ENCODE peak calls at places on chromosomes 16 and 17, in four cellular contexts. I is K562, K is HL-60, T is GM12878. D is an unnamed sample.

GRCh38 chr16:81688182-81688581 is 90.9 kb upstream of the PLCG2 start:
- DNase-seq in I (no peak), K (no peak), T (no peak), D (no peak)

GRCh38 chr16:48452991-48453760 is 68.0 kb upstream of the SIAH1 start:
- DNase-seq in I (no peak), K (no peak), T (no peak), D (no peak)

GRCh38 chr17:55962931-55963378 is 190.3 kb upstream of the ANKFN1 start:
- DNase-seq in I (no peak), K (peak; percentile 23), T (no peak), D (no peak)

GRCh38 chr16:66830422-66831404 is at the start of gene NAE1:
- DNase-seq in I (peak; percentile 95), K (peak; percentile 82), T (peak; percentile 57), D (peak; percentile 93)

GRCh38 chr17:7046127-7046724 is 2.3 kb upstream of the SLC16A11 start:
- DNase-seq in I (no peak), K (no peak), T (no peak), D (no peak)

GRCh38 chr16:26521626-26522025 is 545.1 kb upstream of the C16orf82 start:
- DNase-seq in I (no peak), K (no peak), T (no peak), D (no peak)

GRCh38 chr16:71479420-71479819 is 9.7 kb downstream of the ZNF19 start:
- DNase-seq in I (peak; percentile 16), K (no peak), T (no peak), D (no peak)

GRCh38 chr16:53504161-53504663 is 1.2 kb upstream of the AKTIP start:
- DNase-seq in I (no peak), K (peak; percentile 34), T (no peak), D (no peak)

GRCh38 chr17:77649717-77650211 is 308.7 kb upstream of the TNRC6C start:
- DNase-seq in I (peak; percentile 43), K (no peak), T (no peak), D (no peak)

GRCh38 chr16:8631818-8632217 is 10.3 kb downstream of the METTL22 start:
- DNase-seq in I (no peak), K (no peak), T (no peak), D (no peak)

GRCh38 chr16:2232094-2232990 is 3.9 kb upstream of the DNASE1L2 start:
- DNase-seq in I (no peak), K (no peak), T (no peak), D (no peak)

GRCh38 chr16:75789237-75789636 is 62.9 kb upstream of the CPHXL start:
- DNase-seq in I (peak; percentile 39), K (peak; percentile 7), T (no peak), D (peak; percentile 30)

GRCh38 chr17:65990593-65990992 is 201.3 kb downstream of the CEP112 start:
- DNase-seq in I (no peak), K (no peak), T (no peak), D (no peak)

GRCh38 chr17:72619976-72620650 is 472.4 kb downstream of the SLC39A11 start:
- DNase-seq in I (no peak), K (no peak), T (no peak), D (no peak)
- TF ChIP-seq SPI1 in I (no peak), K (no peak), T (no peak), D (no peak)

DNA sequence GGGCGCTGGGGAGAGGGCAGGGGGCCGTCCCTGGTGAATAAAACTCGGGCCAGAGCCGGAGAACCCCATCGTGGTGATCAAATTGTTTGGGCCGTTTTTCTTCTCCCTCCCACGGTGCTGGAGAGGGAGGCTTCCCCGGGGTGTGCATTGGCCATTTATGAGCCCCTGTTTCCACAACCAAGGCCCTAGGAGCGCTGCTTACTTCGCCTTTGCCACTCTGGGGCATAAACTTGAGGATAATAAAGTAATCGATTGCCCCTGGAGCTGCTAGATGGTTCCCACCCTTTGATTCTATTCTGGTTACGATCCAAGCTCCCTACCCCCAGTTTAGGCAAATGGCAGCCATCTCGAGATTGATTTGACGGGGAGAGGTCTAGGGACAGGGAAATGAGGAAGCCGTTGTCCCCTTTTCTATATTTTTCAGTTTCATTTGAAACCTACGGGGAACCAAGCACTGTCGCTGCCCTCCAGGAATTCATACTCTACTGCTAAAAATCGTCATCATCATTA is 669 bp downstream of the CCP110 start:
- DNase-seq in I (no peak), K (peak; percentile 33), T (no peak), D (no peak)
- TF ChIP-seq SPI1 in I (peak; percentile 69), K (peak; percentile 69), T (peak; percentile 15), D (peak; percentile 57)

GRCh38 chr17:16406742-16407674 is 8.4 kb upstream of the TRPV2 start:
- DNase-seq in I (peak; percentile 26), K (no peak), T (peak; percentile 43), D (peak; percentile 50)
- TF ChIP-seq SPI1 in I (no peak), K (no peak), T (no peak), D (no peak)

GRCh38 chr17:5912927-5913565 is 157.1 kb upstream of the WSCD1 start:
- DNase-seq in I (no peak), K (no peak), T (no peak), D (no peak)
- TF ChIP-seq SPI1 in I (no peak), K (no peak), T (no peak), D (no peak)

GRCh38 chr17:42051013-42051400 is 606 bp upstream of the C17orf113 start:
- DNase-seq in I (no peak), K (no peak), T (no peak), D (no peak)

GRCh38 chr17:42051645-42052044 is 1.2 kb upstream of the C17orf113 start:
- DNase-seq in I (no peak), K (no peak), T (no peak), D (no peak)

GRCh38 chr17:42052478-42052877 is 2.1 kb upstream of the C17orf113 start:
- DNase-seq in I (no peak), K (no peak), T (no peak), D (no peak)

GRCh38 chr17:42049834-42050359 is 504 bp downstream of the C17orf113 start:
- DNase-seq in I (no peak), K (no peak), T (no peak), D (no peak)

DNA sequence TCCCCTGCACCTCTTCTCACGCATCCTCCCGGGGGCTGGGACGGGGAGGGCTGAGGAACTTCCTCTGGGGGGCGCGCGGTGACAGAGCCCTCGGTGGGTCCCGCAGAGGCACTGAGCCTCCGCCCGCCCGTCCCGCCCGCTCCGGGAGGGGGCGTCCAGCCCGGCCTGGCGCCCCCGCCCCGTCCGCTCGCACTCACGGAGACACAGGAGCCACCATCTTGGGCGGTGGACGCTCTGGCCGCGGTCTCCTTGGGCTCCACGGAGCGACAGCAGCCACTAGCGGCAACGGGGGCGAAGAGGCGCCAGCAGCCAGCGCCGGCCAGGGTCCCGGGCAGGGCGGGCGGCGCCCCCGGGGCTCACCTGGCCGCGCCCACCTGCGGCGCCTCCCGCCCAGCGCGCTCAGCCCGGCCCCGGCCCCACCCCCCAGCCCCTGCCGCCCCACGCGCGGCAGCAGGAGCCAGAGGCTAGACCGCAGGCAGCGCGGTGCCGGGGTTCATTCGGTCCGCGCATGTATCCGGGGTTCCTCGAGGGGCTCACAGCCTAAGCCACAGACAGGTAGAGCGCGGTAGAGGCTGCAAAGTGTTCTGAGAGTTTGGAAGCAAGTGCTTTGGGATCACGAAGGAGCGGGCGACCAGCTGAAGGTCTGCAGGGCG is at the start of gene C17orf113:
- DNase-seq in I (peak; percentile 91), K (peak; percentile 44), T (no peak), D (peak; percentile 71)
- TF ChIP-seq SPI1 in I (no peak), K (no peak), T (no peak), D (no peak)